ENCODE peak calls at places on chromosomes 16 and 17, in four cellular contexts. C is IMR-90, M is H1, Y is H9. K is an unnamed sample.

GRCh38 chr17:34712481-34713195 is 133.3 kb downstream of the TMEM132E start:
- DNase-seq in C (no peak), M (no peak), Y (peak; percentile 15), K (no peak)

GRCh38 chr16:728131-728889 is 1.4 kb downstream of the HAGHL start:
- DNase-seq in C (peak; percentile 78), M (no peak), Y (peak; percentile 87), K (peak; percentile 75)

GRCh38 chr16:80151706-80152073 is 389.1 kb upstream of the DYNLRB2 start:
- DNase-seq in C (no peak), M (no peak), Y (no peak), K (no peak)

GRCh38 chr17:71809537-71809936 is 311.3 kb upstream of the SOX9 start:
- DNase-seq in C (no peak), M (no peak), Y (no peak), K (no peak)

GRCh38 chr16:62089715-62090114 is 53.5 kb upstream of the CDH8 start:
- DNase-seq in C (no peak), M (no peak), Y (no peak), K (no peak)

GRCh38 chr16:27365142-27366089 is 36.6 kb upstream of the IL21R start:
- DNase-seq in C (peak; percentile 84), M (no peak), Y (no peak), K (peak; percentile 75)

GRCh38 chr17:81309859-81310839 is 15.0 kb upstream of the SLC38A10 start:
- DNase-seq in C (no peak), M (no peak), Y (no peak), K (peak; percentile 16)

GRCh38 chr16:81879625-81880024 is 100.5 kb downstream of the PLCG2 start:
- DNase-seq in C (no peak), M (no peak), Y (no peak), K (peak; percentile 19)

GRCh38 chr16:27449434-27450188 is 47.6 kb downstream of the IL21R start:
- DNase-seq in C (no peak), M (no peak), Y (no peak), K (no peak)

GRCh38 chr16:15507299-15507958 is 73.0 kb downstream of the BMERB1 start:
- DNase-seq in C (peak; percentile 53), M (no peak), Y (no peak), K (peak; percentile 37)

GRCh38 chr17:1979182-1979980 is 45.8 kb downstream of the RTN4RL1 start:
- DNase-seq in C (no peak), M (no peak), Y (no peak), K (no peak)

GRCh38 chr16:79703066-79703465 is 102.5 kb upstream of the MAF start:
- DNase-seq in C (no peak), M (no peak), Y (no peak), K (no peak)

GRCh38 chr16:81600275-81600674 is 155.7 kb downstream of the CMIP start:
- DNase-seq in C (peak; percentile 62), M (no peak), Y (no peak), K (peak; percentile 66)

GRCh38 chr17:3043737-3044365 is 19.6 kb downstream of the OR1D5 start:
- DNase-seq in C (no peak), M (no peak), Y (no peak), K (peak; percentile 32)

DNA sequence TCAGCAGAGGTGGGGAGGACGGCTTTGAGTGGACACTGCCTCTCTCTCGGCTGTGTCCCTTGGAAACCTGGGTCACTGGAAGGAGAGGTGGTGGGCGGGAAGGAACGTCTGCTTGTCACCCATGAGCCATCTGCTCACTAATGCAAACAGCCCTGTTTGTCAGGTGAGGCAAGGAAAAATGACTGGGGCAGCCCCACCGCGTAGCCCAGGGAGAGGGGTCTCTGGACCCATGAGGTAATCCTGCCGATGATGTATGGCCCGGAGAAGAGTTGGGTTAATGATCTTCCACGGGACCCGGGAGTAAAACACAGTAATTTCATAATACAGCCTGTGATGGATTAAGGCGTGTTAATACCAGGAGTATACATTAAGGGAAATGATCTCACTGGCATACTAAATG is 197.0 kb downstream of the CYLD start:
- DNase-seq in C (no peak), M (no peak), Y (no peak), K (no peak)
- H3K56ac ChIP-seq in C (no peak overlapping the region), M (no peak overlapping the region), Y (no peak overlapping the region), K (no peak overlapping the region)

GRCh38 chr17:77602883-77603640 is 355.4 kb upstream of the TNRC6C start:
- DNase-seq in C (no peak), M (no peak), Y (peak; percentile 24), K (no peak)
- H3K56ac ChIP-seq in C (no peak overlapping the region), M (no peak overlapping the region), Y (no peak overlapping the region), K (no peak overlapping the region)

DNA sequence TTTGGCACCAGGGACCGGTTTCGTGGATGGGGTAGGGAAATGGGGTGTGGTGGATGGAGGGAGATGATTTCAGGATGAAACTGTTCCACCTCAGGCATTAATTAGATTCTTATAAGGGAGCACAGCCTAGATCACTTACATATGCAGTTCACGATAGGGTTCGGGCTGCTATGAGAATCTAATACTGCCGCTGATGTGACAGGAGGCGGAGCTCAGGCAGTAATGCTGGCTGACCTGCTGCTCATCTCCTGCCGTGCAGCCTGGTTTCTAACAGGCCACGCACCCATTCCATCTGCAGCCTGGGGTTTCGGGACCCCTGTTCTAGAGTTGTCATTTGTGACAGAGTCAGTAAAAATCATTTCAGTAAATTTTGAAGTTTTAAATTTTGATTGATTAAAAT is 99.7 kb downstream of the CHD9 start:
- DNase-seq in C (no peak), M (no peak), Y (no peak), K (no peak)
- H3K56ac ChIP-seq in C (no peak overlapping the region), M (no peak overlapping the region), Y (no peak overlapping the region), K (no peak overlapping the region)

DNA sequence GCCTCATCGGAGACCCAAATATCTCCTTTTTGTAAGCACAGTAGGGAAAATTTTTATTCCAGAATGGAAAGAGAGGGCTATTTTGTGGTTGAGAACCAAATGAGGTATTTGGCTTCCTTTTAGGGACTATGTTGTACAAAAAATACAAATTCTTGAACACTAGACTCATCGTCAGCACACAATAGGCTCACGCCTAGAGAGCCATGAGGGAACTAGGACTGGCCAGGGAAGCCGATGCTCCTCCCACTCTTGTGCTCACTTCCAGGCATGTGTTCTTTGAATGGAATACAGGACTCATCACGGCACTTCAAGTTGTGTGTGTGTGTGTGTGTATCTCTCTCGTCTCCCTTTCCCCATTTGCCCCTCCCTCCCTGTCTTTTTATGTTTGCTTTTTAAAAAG is 17.8 kb upstream of the BLMH start:
- DNase-seq in C (no peak), M (no peak), Y (no peak), K (no peak)
- H3K56ac ChIP-seq in C (no peak overlapping the region), M (no peak overlapping the region), Y (no peak overlapping the region), K (no peak overlapping the region)

DNA sequence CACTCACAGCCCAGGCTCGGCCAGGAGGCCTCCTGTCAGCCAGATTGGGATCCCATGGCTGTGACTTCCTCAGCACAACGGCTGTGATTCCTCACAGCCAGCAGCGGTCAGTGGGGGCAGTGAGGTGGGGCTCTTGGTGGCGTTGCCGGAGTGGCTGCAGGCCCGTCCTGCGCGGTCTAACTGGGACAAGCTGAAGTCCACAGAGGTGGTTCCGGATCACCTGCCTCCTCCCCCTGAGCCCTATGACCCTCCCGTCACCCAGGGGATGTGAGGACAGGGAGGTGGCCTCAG is 34.4 kb upstream of the MLKL start:
- DNase-seq in C (no peak), M (no peak), Y (peak; percentile 28), K (no peak)
- H3K56ac ChIP-seq in C (peak overlapping the region; percentile 32), M (no peak overlapping the region), Y (no peak overlapping the region), K (peak overlapping the region; percentile 73)

GRCh38 chr17:29190808-29191207 is 10.6 kb upstream of the MYO18A start:
- DNase-seq in C (no peak), M (no peak), Y (no peak), K (no peak)

GRCh38 chr17:29195465-29196081 is 15.4 kb upstream of the MYO18A start:
- DNase-seq in C (no peak), M (no peak), Y (no peak), K (no peak)

GRCh38 chr17:29194669-29195068 is 14.5 kb upstream of the MYO18A start:
- DNase-seq in C (no peak), M (no peak), Y (no peak), K (no peak)

GRCh38 chr17:29190039-29190438 is 9.8 kb upstream of the MYO18A start:
- DNase-seq in C (no peak), M (no peak), Y (no peak), K (no peak)

GRCh38 chr17:29193146-29193545 is 12.9 kb upstream of the MYO18A start:
- DNase-seq in C (no peak), M (no peak), Y (no peak), K (no peak)
- H3K56ac ChIP-seq in C (no peak overlapping the region), M (no peak overlapping the region), Y (no peak overlapping the region), K (no peak overlapping the region)

GRCh38 chr17:58416396-58416795 is 938 bp downstream of the RNF43 start:
- DNase-seq in C (no peak), M (no peak), Y (no peak), K (no peak)
- H3K56ac ChIP-seq in C (no peak overlapping the region), M (no peak overlapping the region), Y (no peak overlapping the region), K (no peak overlapping the region)

GRCh38 chr17:7716299-7716886 is 1.2 kb upstream of the DNAH2 start:
- DNase-seq in C (no peak), M (no peak), Y (peak; percentile 35), K (no peak)
- H3K56ac ChIP-seq in C (no peak overlapping the region), M (no peak overlapping the region), Y (no peak overlapping the region), K (peak overlapping the region; percentile 47)

K was measured in mesendoderm.